ENCODE peak calls at places on chromosomes 12 and 14, in five cellular contexts. I is breast epithelium, H is MM.1S, C is A549, S is Karpas-422. B is an unnamed sample. For H3K4me1, the result is how much of the 10 kb centered on the place peaks cover.

GRCh38 chr12:124906606-124907261 is 7.7 kb downstream of the UBC start:
- DNase-seq in H (peak), C (peak), I (peak), S (peak), B (peak)

GRCh38 chr14:37384870-37385596 is 187.3 kb downstream of the MIPOL1 start:
- DNase-seq in C (peak), H (peak), S (no peak), I (no peak), B (no peak)

GRCh38 chr12:110222027-110222426 is 59.0 kb upstream of the ATP2A2 start:
- DNase-seq in S (no peak), H (no peak), I (no peak), C (no peak), B (no peak)

GRCh38 chr14:57549165-57549564 is 55.5 kb upstream of the CCDC198 start:
- DNase-seq in S (no peak), H (no peak), I (no peak), C (no peak), B (no peak)

GRCh38 chr12:43148711-43149110 is 403.3 kb downstream of the ADAMTS20 start:
- DNase-seq in H (no peak), S (no peak), C (no peak), I (no peak), B (no peak)

GRCh38 chr12:34601689-34602088 is 579.4 kb downstream of the ALG10 start:
- DNase-seq in C (no peak), H (no peak), S (no peak), I (no peak), B (no peak)

GRCh38 chr12:52440821-52441319 is 6.7 kb upstream of the KRT75 start:
- DNase-seq in S (no peak), I (peak), H (no peak), C (peak), B (no peak)

GRCh38 chr12:11877869-11878780 is 192.6 kb upstream of the BCL2L14 start:
- DNase-seq in H (no peak), C (peak), I (peak), S (no peak), B (no peak)

GRCh38 chr14:89801128-89801527 is 153.4 kb downstream of the EFCAB11 start:
- DNase-seq in C (no peak), H (no peak), S (no peak), I (no peak), B (no peak)

GRCh38 chr12:124466200-124467128 is 100.9 kb downstream of the NCOR2 start:
- DNase-seq in H (no peak), I (no peak), S (peak), C (peak), B (peak)

GRCh38 chr12:91326043-91327027 is 143.7 kb upstream of the DCN start:
- DNase-seq in C (peak), I (no peak), H (peak), S (peak), B (peak)

GRCh38 chr12:122917508-122918227 is 21.7 kb upstream of the VPS37B start:
- DNase-seq in I (peak), S (no peak), H (no peak), C (peak), B (no peak)

GRCh38 chr14:59370158-59370557 is 95.0 kb downstream of the GPR135 start:
- DNase-seq in S (no peak), H (no peak), C (no peak), I (no peak), B (no peak)

GRCh38 chr14:100769035-100769939 is 42.6 kb downstream of the DLK1 start:
- DNase-seq in S (no peak), C (no peak), I (no peak), H (no peak), B (no peak)

GRCh38 chr12:3698218-3698974 is 54.5 kb downstream of the CRACR2A start:
- DNase-seq in S (no peak), H (no peak), C (peak), I (no peak), B (no peak)

GRCh38 chr12:79555006-79555925 is 135.5 kb downstream of the PAWR start:
- DNase-seq in I (no peak), H (no peak), S (peak), C (peak), B (no peak)

GRCh38 chr14:32559595-32559994 is 230.5 kb downstream of the AKAP6 start:
- DNase-seq in C (no peak), S (no peak), H (no peak), I (no peak), B (no peak)

GRCh38 chr12:47080725-47081502 is 1.2 kb upstream of the AMIGO2 start:
- DNase-seq in H (no peak), C (peak), I (peak), S (peak), B (peak)
- H3K4me3 ChIP-seq in H (no peak), C (peak), I (peak), S (peak), B (peak)

GRCh38 chr14:72318648-72319047 is 386.4 kb downstream of the RGS6 start:
- DNase-seq in I (no peak), H (peak), C (peak), S (no peak), B (no peak)
- H3K4me1 ChIP-seq in I (under half), H (under half), C (under half), S (under half), B (under half)

GRCh38 chr12:59452259-59452658 is 143.6 kb upstream of the SLC16A7 start:
- DNase-seq in S (no peak), C (no peak), I (no peak), H (no peak), B (no peak)

GRCh38 chr12:59453461-59453860 is 142.4 kb upstream of the SLC16A7 start:
- DNase-seq in H (no peak), I (no peak), S (no peak), C (no peak), B (no peak)

GRCh38 chr12:59452746-59453145 is 143.1 kb upstream of the SLC16A7 start:
- DNase-seq in I (no peak), S (no peak), C (no peak), H (no peak), B (no peak)
- H3K27ac ChIP-seq in I (no peak), S (no peak), C (no peak), H (no peak), B (no peak)

GRCh38 chr14:24674204-24674970 is 40.4 kb upstream of the GZMB start:
- DNase-seq in C (no peak), I (no peak), H (peak), S (peak), B (peak)
- H3K4me3 ChIP-seq in C (no peak), I (no peak), H (peak), S (no peak), B (peak)

DNA sequence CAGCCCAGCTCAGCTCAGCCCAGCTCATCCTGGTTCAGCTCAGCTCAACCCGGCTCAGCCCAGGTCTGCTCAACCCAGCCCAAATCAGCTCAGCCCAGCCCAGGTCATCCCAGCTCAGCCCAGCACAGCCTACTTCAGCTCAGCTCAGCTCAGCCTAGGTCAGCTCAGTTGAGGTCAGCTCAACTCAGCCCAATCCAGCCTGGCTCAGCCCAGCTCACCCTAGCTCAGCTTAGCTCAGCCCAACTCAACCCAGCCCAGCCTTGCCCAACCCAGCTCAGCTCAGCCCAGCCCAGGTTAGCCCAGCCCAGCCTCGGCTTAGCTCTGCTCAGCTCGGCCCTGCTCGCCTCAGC is 332.3 kb downstream of the TMEM121 start:
- DNase-seq in I (no peak), C (no peak), S (no peak), H (peak), B (no peak)
- H3K4me1 ChIP-seq in I (under half), C (under half), S (under half), H (under half), B (half or more)

DNA sequence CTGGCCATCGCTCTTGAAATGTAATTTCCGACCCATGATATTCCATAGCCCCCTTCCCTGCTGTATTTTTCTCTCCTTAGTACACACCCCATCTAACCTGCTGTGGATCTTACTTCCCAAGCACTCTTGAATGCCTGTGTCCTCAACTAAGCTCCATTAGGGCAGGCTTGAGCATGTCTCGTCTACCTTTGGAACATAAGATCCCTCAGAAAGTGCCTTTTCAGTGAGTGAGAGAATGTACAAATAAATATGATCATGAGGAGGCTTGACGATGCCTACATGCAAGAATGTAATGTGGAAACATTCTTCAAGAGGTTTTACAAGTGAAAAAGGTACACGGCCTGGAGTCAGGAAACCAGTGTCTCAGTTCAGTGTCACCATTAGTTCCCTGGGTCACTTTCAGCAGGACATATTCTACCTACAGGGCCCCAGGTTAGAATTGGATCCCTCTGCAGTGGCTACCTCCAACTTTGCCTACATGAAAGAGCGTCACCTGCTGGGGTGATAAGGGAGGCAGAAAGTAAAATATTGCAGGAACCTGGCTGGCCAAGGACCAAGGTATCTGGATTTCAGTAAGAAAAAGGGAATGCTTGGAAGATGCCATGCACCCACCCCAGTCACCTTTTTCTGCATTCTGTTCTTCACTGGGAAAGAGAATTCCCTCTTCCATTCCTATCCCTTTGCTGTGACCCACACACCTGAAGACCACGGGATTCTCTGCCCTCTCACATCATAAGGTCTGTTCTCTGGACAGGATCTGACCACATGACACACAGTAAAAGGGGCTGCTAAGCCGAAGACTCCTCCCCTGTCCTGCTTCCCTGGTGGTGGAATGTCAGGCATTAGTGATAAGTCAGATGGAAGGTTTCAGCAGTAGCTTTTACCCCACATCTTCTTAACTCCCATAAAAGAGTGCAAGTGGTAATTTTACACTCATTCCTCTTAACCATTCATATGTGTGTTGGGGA is 24.6 kb upstream of the SERPINA1 start:
- DNase-seq in C (peak), S (peak), H (no peak), I (no peak), B (no peak)
- H3K27ac ChIP-seq in C (no peak), S (no peak), H (no peak), I (no peak), B (no peak)

GRCh38 chr14:28088125-28088524 is 678.5 kb upstream of the FOXG1 start:
- DNase-seq in I (no peak), H (no peak), C (no peak), S (no peak), B (no peak)
- H3K4me3 ChIP-seq in I (no peak), H (no peak), C (no peak), S (no peak), B (no peak)

DNA sequence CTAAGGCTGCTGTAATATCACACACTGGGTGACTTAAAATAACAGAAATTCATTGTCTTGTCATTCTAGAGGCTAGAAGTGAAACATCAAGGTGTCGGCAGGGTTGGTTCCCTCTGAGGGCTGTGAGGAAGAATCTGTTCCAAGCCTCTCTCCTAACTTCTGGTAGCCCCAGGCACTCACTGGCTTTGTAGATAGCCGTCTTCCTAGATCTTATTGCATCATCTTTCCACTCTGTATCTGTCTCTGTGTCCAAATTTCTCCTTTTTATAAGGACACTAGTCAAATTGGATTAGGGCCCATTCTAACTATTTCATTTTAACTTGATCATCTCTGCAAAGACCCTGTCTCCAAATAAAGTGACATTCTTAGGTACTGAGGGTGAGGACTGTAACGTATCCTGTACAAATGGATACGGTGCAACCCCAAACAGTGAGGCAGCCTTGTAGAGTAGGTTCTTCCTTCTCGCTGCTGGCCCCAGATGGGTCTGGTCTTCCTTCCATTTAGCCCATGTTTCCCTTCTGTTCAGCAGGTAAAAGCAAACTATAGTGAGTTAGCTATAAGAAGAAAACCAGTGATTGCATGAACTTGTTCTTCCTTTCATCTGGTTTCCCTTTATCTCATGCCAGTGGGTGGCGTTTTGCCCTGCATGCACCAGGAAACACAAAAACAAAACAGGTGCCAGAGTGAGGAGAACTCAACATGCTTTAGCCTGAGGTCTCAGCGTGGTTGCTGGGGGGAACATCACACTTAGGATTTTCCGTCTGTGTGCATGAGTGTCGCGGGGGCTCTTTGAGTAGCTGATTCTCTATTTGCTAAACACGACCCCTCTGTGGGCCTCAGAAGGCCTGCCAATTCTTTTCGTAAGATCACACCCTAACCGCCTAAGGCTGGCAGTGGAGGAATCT is 19.5 kb downstream of the TTC9 start:
- DNase-seq in I (peak), C (no peak), H (no peak), S (no peak), B (peak)
- H3K4me1 ChIP-seq in I (under half), C (under half), H (under half), S (under half), B (half or more)

GRCh38 chr12:99311373-99311772 is 336.2 kb upstream of the GARIN6 start:
- DNase-seq in I (no peak), H (no peak), C (no peak), S (no peak), B (no peak)
- H3K27ac ChIP-seq in I (no peak), H (no peak), C (no peak), S (no peak), B (no peak)

DNA sequence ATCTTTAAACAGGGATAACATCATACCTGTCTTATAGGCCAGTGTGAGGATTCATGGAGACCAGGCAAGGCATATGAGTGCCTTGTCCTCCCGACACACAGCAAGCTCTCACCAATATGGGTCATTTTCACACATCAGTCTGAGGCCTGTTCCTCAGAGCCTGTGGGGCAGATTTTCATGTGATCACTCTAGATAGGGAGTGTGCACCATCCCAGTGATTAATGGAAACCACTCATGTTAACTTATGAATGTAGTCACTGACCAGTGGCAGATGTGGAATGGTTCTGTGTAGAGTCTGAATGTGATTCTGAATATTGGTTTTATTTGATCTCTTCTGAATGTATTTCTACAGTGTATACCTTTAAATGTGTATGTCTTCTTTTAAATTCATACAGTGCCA is 219.7 kb upstream of the SFSWAP start:
- DNase-seq in C (no peak), S (no peak), I (no peak), H (no peak), B (no peak)
- H3K4me3 ChIP-seq in C (no peak), S (no peak), I (no peak), H (no peak), B (no peak)

B was measured in CD4-positive, CD25-positive, alpha-beta regulatory T cell.